ENCODE peak calls at places on chromosomes 13 and 19, in nine cellular contexts. K is activated T-helper 1 cell treated with Interleukin-2 at 50 U/mL for 16 hours; Q is NB4; O is hippocampal formation; J is activated naive CD8-positive, alpha-beta T cell treated with anti-CD3 and anti-CD28 coated beads, Interleukin-2, amount 50 U/mL, for 24 hours; G is stomach; F is smooth muscle cell of the brain vasculature; B is B cell; W is dermis microvascular lymphatic vessel endothelial cell. C is an unnamed sample.

GRCh38 chr19:38362076-38362945 is 12.1 kb upstream of the PSMD8 start:
- DNase-seq in K (peak), Q (peak), O (no peak), J (peak), G (peak), F (no peak), B (peak), W (peak), C (peak)

GRCh38 chr19:49489601-49490167 is 2.3 kb downstream of the RPL13A start:
- DNase-seq in K (no peak), Q (no peak), O (no peak), J (peak), G (no peak), F (no peak), B (no peak), W (no peak), C (peak)

GRCh38 chr19:16038196-16038695 is 38.0 kb upstream of the TPM4 start:
- DNase-seq in K (no peak), Q (no peak), O (no peak), J (no peak), G (no peak), F (no peak), B (peak), W (no peak), C (no peak)

GRCh38 chr13:54091884-54092283 is 1063.3 kb downstream of the OLFM4 start:
- DNase-seq in K (no peak), Q (no peak), O (no peak), J (no peak), G (no peak), F (no peak), B (no peak), W (no peak), C (no peak)

GRCh38 chr19:51777570-51778460 is 16.8 kb downstream of the FPR2 start:
- DNase-seq in K (no peak), Q (peak), O (peak), J (peak), G (peak), F (peak), B (peak), W (peak), C (peak)

GRCh38 chr13:113651511-113652403 is 6.2 kb downstream of the ATP4B start:
- DNase-seq in K (no peak), Q (no peak), O (no peak), J (no peak), G (peak), F (no peak), B (no peak), W (no peak), C (peak)

GRCh38 chr13:114222461-114222968 is 12.2 kb upstream of the CDC16 start:
- DNase-seq in K (no peak), Q (peak), O (no peak), J (no peak), G (no peak), F (peak), B (peak), W (peak), C (no peak)

GRCh38 chr13:114185182-114185971 is 6.3 kb downstream of the CFAP97D2 start:
- DNase-seq in K (no peak), Q (no peak), O (no peak), J (no peak), G (no peak), F (no peak), B (no peak), W (no peak), C (no peak)

GRCh38 chr13:110329258-110329657 is 22.2 kb downstream of the COL4A2 start:
- DNase-seq in K (no peak), Q (no peak), O (no peak), J (no peak), G (no peak), F (no peak), B (no peak), W (no peak), C (no peak)

GRCh38 chr19:47227347-47228167 is 3.4 kb downstream of the BBC3 start:
- DNase-seq in K (no peak), Q (peak), O (peak), J (peak), G (peak), F (peak), B (peak), W (peak), C (peak)

GRCh38 chr13:108830916-108831315 is 201.5 kb downstream of the MYO16 start:
- DNase-seq in K (no peak), Q (peak), O (no peak), J (no peak), G (no peak), F (no peak), B (no peak), W (no peak), C (no peak)

GRCh38 chr13:23790591-23791170 is 98.5 kb downstream of the MIPEP start:
- DNase-seq in K (no peak), Q (no peak), O (no peak), J (no peak), G (no peak), F (peak), B (no peak), W (no peak), C (no peak)

GRCh38 chr19:33177417-33177976 is 16.6 kb upstream of the LRP3 start:
- DNase-seq in K (peak), Q (no peak), O (no peak), J (peak), G (no peak), F (no peak), B (no peak), W (no peak), C (no peak)

GRCh38 chr13:93476175-93476574 is 249.6 kb downstream of the GPC6 start:
- DNase-seq in K (no peak), Q (no peak), O (no peak), J (no peak), G (no peak), F (peak), B (no peak), W (no peak), C (no peak)

GRCh38 chr13:31629085-31629785 is 110.1 kb upstream of the RXFP2 start:
- DNase-seq in K (no peak), Q (peak), O (no peak), J (no peak), G (no peak), F (no peak), B (no peak), W (peak), C (no peak)

GRCh38 chr13:106424805-106425204 is 110.7 kb downstream of the EFNB2 start:
- DNase-seq in K (no peak), Q (no peak), O (no peak), J (no peak), G (no peak), F (no peak), B (no peak), W (no peak), C (no peak)

GRCh38 chr19:41868120-41868988 is 8.3 kb downstream of the RPS19 start:
- DNase-seq in K (no peak), Q (no peak), O (no peak), J (no peak), G (no peak), F (no peak), B (no peak), W (no peak), C (no peak)

GRCh38 chr13:46345866-46346265 is 41.2 kb downstream of the RUBCNL start:
- DNase-seq in K (no peak), Q (no peak), O (no peak), J (no peak), G (no peak), F (no peak), B (no peak), W (no peak), C (no peak)

GRCh38 chr13:32969516-32969941 is 46.7 kb upstream of the KL start:
- DNase-seq in K (no peak), Q (no peak), O (no peak), J (no peak), G (no peak), F (peak), B (no peak), W (peak), C (no peak)

GRCh38 chr13:44231786-44232516 is 141.7 kb upstream of the SERP2 start:
- DNase-seq in K (no peak), Q (peak), O (no peak), J (no peak), G (peak), F (no peak), B (no peak), W (peak), C (peak)

GRCh38 chr13:70812481-70812880 is 704.2 kb upstream of the KLHL1 start:
- DNase-seq in K (no peak), Q (no peak), O (no peak), J (no peak), G (no peak), F (no peak), B (no peak), W (no peak), C (no peak)

GRCh38 chr13:110912651-110913051 is 2.2 kb downstream of the ANKRD10 start:
- DNase-seq in K (no peak), Q (peak), O (no peak), J (no peak), G (no peak), F (no peak), B (no peak), W (peak), C (no peak)

GRCh38 chr19:46766569-46767317 is 20.5 kb upstream of the STRN4 start:
- DNase-seq in K (no peak), Q (peak), O (no peak), J (peak), G (peak), F (no peak), B (peak), W (peak), C (peak)

GRCh38 chr13:44380404-44381165 is 7.0 kb downstream of the SERP2 start:
- DNase-seq in K (no peak), Q (no peak), O (no peak), J (no peak), G (no peak), F (no peak), B (no peak), W (no peak), C (no peak)

GRCh38 chr13:110593430-110594130 is 21.8 kb upstream of the NAXD start:
- DNase-seq in K (no peak), Q (peak), O (no peak), J (no peak), G (no peak), F (no peak), B (peak), W (peak), C (no peak)

GRCh38 chr13:75452564-75452963 is 29.4 kb downstream of the TBC1D4 start:
- DNase-seq in K (no peak), Q (no peak), O (no peak), J (no peak), G (no peak), F (no peak), B (no peak), W (peak), C (no peak)

GRCh38 chr19:47663911-47664771 is 49.1 kb upstream of the EHD2 start:
- DNase-seq in K (no peak), Q (peak), O (peak), J (no peak), G (peak), F (peak), B (no peak), W (no peak), C (no peak)

GRCh38 chr13:113665582-113666323 is 1.3 kb upstream of the GRK1 start:
- DNase-seq in K (no peak), Q (no peak), O (no peak), J (no peak), G (peak), F (no peak), B (no peak), W (no peak), C (no peak)

GRCh38 chr13:113105032-113105993 is at the start of gene F7:
- DNase-seq in K (no peak), Q (no peak), O (no peak), J (no peak), G (no peak), F (no peak), B (no peak), W (no peak), C (no peak)

GRCh38 chr19:15123900-15124299 is 16.7 kb downstream of the SYDE1 start:
- DNase-seq in K (no peak), Q (no peak), O (peak), J (no peak), G (peak), F (no peak), B (no peak), W (no peak), C (no peak)

GRCh38 chr13:37306778-37307544 is 201.5 kb upstream of the CSNK1A1L start:
- DNase-seq in K (no peak), Q (no peak), O (no peak), J (no peak), G (no peak), F (peak), B (no peak), W (peak), C (no peak)

GRCh38 chr13:112965103-112965502 is 3.9 kb upstream of the MCF2L start:
- DNase-seq in K (no peak), Q (no peak), O (no peak), J (no peak), G (no peak), F (no peak), B (no peak), W (peak), C (no peak)

GRCh38 chr13:36530050-36530789 is 97.9 kb downstream of the CCNA1 start:
- DNase-seq in K (no peak), Q (no peak), O (peak), J (no peak), G (no peak), F (no peak), B (no peak), W (peak), C (no peak)

GRCh38 chr13:60363288-60363687 is 33.7 kb upstream of the TDRD3 start:
- DNase-seq in K (no peak), Q (no peak), O (no peak), J (no peak), G (no peak), F (no peak), B (no peak), W (no peak), C (no peak)

GRCh38 chr13:29483211-29483610 is 112.3 kb downstream of the SLC7A1 start:
- DNase-seq in K (no peak), Q (no peak), O (no peak), J (no peak), G (peak), F (no peak), B (no peak), W (no peak), C (no peak)

GRCh38 chr19:12783849-12784393 is 7.4 kb upstream of the JUNB start:
- DNase-seq in K (no peak), Q (peak), O (no peak), J (no peak), G (no peak), F (no peak), B (peak), W (peak), C (peak)

GRCh38 chr19:5718579-5719273 is 1.2 kb downstream of the LONP1 start:
- DNase-seq in K (no peak), Q (peak), O (no peak), J (peak), G (no peak), F (no peak), B (no peak), W (peak), C (peak)

GRCh38 chr13:98174321-98174720 is 2.7 kb downstream of the RNF113B start:
- DNase-seq in K (no peak), Q (no peak), O (no peak), J (no peak), G (no peak), F (no peak), B (no peak), W (no peak), C (no peak)

C was measured in activated CD4-positive, alpha-beta memory T cell treated with anti-CD3 and anti-CD28 coated beads for 36 hours.